ENCODE peak calls at places on chromosomes 12 and 14, in four cellular contexts. P is H9, A is H1, K is trophoblast cell. H is an unnamed sample. For H3K79me2, the result is how much of the 10 kb centered on the place peaks cover.

GRCh38 chr12:104187446-104188155 is 28.0 kb upstream of the TXNRD1 start:
- DNase-seq in P (no peak), A (no peak), K (no peak), H (no peak)

GRCh38 chr12:120750806-120751205 is 25.2 kb downstream of the ACADS start:
- DNase-seq in P (no peak), A (no peak), K (no peak), H (no peak)

GRCh38 chr12:124184456-124184855 is 110.4 kb upstream of the RFLNA start:
- DNase-seq in P (no peak), A (no peak), K (no peak), H (no peak)

GRCh38 chr14:92465353-92466067 is 48.1 kb upstream of the RIN3 start:
- DNase-seq in P (peak), A (no peak), K (no peak), H (no peak)

GRCh38 chr12:42583017-42583416 is 6.5 kb downstream of the PRICKLE1 start:
- DNase-seq in P (no peak), A (no peak), K (no peak), H (no peak)

GRCh38 chr14:50363734-50364113 is 33.0 kb downstream of the CDKL1 start:
- DNase-seq in P (no peak), A (no peak), K (no peak), H (no peak)

GRCh38 chr12:58172433-58173073 is 231.2 kb downstream of the ATP23 start:
- DNase-seq in P (no peak), A (no peak), K (no peak), H (no peak)

GRCh38 chr12:73514672-73515071 is 1023.0 kb upstream of the ATXN7L3B start:
- DNase-seq in P (peak), A (peak), K (no peak), H (peak)

GRCh38 chr12:462936-463705 is 3.4 kb downstream of the B4GALNT3 start:
- DNase-seq in P (no peak), A (no peak), K (no peak), H (no peak)

GRCh38 chr12:34401659-34402227 is 379.4 kb downstream of the ALG10 start:
- DNase-seq in P (no peak), A (no peak), K (no peak), H (no peak)

GRCh38 chr14:56224691-56225681 is 106.8 kb downstream of the PELI2 start:
- DNase-seq in P (no peak), A (no peak), K (no peak), H (no peak)

GRCh38 chr12:79424109-79424721 is 266.5 kb downstream of the PAWR start:
- DNase-seq in P (no peak), A (no peak), K (peak), H (peak)

GRCh38 chr14:49893309-49894213 is 679 bp downstream of the ARF6 start:
- DNase-seq in P (no peak), A (no peak), K (peak), H (peak)

GRCh38 chr12:109310247-109311125 is 1.4 kb upstream of the FOXN4 start:
- DNase-seq in P (no peak), A (no peak), K (no peak), H (no peak)

GRCh38 chr14:31835049-31835448 is 242.1 kb upstream of the ARHGAP5 start:
- DNase-seq in P (no peak), A (no peak), K (no peak), H (no peak)

GRCh38 chr14:84006643-84007137 is 1523.3 kb upstream of the FLRT2 start:
- DNase-seq in P (no peak), A (no peak), K (no peak), H (peak)

DNA sequence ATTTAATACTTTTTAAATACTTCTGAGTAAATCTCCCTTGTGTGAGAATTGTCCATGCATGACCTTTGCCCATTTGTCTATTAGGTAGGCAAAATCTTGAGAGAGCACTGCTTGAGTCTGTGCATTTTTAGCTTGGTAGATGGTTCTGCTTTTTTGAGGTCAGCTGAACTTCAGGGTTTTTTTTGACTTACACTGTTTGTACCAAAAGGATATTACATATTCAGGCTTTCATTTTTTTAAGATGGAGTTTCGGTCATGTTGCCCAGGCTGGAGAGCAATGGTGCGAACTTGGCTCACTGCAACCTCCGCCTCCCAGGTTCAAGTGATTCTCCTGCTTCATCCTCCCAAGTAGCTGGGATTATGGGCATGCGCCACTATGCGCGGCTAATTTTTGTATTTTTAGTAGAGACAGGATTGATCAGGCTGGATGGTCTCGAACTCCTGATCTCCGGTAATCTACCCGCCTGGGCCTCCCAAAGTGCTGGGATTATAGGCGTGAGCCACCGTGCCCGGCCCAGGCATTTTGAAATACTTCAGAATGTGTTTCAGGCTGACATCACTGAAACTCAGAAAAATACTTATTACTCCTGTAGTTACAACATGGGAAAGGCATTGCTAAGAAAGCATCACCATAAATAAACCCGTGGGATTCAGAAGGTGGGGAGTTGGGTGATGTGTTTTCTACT is 11.1 kb downstream of the RASSF3 start:
- DNase-seq in P (no peak), A (no peak), K (peak), H (no peak)
- H2AK5ac ChIP-seq in P (no peak), A (no peak), K (no peak), H (no peak)

GRCh38 chr12:46555379-46555778 is 182.8 kb upstream of the SLC38A2 start:
- DNase-seq in P (no peak), A (no peak), K (no peak), H (no peak)

GRCh38 chr12:46556105-46556559 is 183.6 kb upstream of the SLC38A2 start:
- DNase-seq in P (no peak), A (no peak), K (no peak), H (no peak)

GRCh38 chr12:46553911-46554310 is 181.3 kb upstream of the SLC38A2 start:
- DNase-seq in P (no peak), A (no peak), K (no peak), H (no peak)

GRCh38 chr12:46553266-46553665 is 180.7 kb upstream of the SLC38A2 start:
- DNase-seq in P (no peak), A (no peak), K (peak), H (peak)

DNA sequence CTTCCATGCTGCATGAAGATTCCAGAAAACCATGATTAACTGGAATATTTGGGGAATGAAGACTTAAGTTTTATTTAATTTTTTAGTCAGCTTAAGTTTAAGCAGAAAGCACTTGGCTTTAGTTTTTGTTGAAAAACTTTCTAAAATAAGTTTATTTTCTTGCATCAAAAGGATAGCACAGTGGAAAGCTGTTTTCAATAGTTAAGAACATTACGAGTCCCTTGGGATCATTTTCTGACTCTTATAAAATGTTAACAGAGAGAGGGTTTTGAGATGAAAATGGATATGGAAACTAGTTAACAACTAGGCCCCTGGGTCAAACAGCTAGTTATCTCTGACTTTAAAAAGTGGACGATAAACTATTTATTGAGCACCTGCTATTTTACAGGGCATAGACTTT is 181.9 kb upstream of the SLC38A2 start:
- DNase-seq in P (no peak), A (no peak), K (no peak), H (no peak)
- H4K8ac ChIP-seq in P (no peak), A (no peak), K (no peak), H (no peak)

DNA sequence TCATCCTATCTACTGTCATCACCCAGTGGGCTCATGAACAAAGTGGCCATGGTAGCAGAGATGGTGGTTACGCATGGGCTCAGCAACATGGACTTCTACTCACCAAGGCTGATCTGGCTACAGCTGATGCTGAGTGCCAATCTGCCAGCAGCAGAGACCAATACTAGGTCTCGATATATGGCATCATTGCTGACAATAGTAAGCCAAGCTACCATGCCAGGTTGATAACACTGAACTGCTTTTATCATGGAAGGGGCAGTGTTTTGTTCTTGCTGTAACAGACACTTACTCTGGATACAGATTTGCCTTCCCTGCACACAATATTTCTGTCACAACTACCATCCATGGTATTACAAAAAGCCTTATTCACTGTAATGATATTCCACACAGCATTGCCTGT is 43.4 kb downstream of the RPS6KA5 start:
- DNase-seq in P (no peak), A (no peak), K (no peak), H (no peak)
- H3K79me2 ChIP-seq in P (under half), A (under half), K (under half), H (under half)

DNA sequence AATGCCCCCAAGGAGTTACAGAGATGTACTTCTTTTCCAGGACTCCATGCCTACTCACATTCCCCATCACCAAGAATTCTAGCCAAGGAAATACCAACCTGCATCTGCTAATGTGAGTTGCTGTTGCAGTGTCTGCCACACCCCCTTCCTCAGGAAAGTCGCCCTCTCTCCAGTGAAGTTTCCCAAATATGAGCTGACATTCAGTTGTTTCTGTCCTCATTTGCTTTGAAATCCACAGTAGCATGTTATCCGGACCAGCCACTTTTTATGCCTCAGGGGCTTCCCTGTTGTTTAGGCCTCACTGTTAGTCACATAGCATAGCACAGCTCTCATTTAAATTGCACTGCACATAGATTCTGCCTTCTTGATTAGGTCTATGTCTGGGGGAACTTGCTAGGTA is 212.4 kb downstream of the EGLN3 start:
- DNase-seq in P (no peak), A (no peak), K (peak), H (peak)
- H2AK5ac ChIP-seq in P (no peak), A (no peak), K (no peak), H (no peak)

DNA sequence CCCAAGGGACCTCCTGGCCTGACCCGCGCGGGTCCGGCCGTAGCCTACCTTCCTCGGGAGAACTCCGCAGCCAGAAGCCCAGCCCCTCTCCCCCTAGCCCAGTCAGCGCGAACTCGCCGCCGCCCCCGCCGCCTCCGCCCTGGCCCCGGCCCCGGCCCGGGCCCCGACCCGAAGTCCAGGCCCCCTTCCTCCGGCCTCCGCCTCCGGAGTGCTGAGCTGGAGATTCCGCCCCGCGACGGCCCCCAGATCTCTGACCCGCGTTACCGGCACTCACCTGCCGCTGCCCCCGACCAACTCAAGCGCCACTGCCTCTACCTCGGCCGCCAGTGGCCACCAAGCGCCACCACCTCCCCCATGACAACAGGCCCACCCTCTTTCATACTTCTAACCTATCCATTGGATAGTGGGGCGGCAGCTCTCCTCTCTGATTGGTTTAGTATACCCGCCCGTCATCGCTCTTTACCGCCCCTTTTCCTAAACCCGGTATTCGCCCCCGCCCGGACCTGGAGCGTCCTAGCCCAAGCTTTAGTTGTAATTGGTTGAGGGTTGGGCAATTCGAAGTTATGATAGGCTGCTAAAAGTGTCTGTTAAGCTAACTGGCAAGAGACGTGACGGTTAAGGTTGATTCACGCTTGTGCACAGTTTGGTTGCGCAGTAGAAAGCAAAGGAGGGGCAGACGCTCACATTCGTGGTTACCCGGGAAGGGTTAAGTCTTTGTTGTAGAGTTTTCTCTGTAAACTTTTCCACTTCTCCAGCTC is at the start of gene NUMB:
- DNase-seq in P (peak), A (peak), K (peak), H (peak)
- H4K8ac ChIP-seq in P (no peak), A (peak), K (peak), H (no peak)

GRCh38 chr14:71474866-71475265 is 457.4 kb upstream of the RGS6 start:
- DNase-seq in P (no peak), A (no peak), K (no peak), H (no peak)

GRCh38 chr14:71481215-71481614 is 451.0 kb upstream of the RGS6 start:
- DNase-seq in P (no peak), A (no peak), K (no peak), H (no peak)

GRCh38 chr14:71475916-71476315 is 456.3 kb upstream of the RGS6 start:
- DNase-seq in P (no peak), A (no peak), K (no peak), H (no peak)

GRCh38 chr14:71482701-71483100 is 449.5 kb upstream of the RGS6 start:
- DNase-seq in P (no peak), A (no peak), K (no peak), H (no peak)

GRCh38 chr14:71478542-71478941 is 453.7 kb upstream of the RGS6 start:
- DNase-seq in P (no peak), A (no peak), K (no peak), H (no peak)
- H3K79me2 ChIP-seq in P (under half), A (under half), K (under half), H (under half)

DNA sequence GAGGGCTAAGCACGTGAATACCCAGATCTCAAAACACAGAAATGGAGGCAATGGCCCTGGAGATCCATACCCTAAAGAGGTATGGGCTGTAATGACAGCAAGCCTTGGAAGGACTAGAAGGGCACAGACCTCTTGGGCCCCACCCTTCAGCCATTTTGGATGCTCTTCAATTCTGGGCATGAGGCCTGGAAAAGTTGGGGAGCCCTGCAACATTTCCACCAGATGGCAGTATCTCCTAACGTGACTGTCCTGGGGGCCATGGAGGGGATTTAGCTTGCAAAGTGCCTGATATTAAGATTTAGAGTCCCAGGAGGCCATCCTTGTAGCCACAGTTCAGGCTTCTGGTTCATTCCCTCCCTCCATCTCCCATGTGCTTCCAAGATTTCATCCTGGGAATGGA is 30.2 kb downstream of the KCNA5 start:
- DNase-seq in P (peak), A (no peak), K (no peak), H (peak)
- H2AK5ac ChIP-seq in P (no peak), A (peak), K (no peak), H (no peak)

DNA sequence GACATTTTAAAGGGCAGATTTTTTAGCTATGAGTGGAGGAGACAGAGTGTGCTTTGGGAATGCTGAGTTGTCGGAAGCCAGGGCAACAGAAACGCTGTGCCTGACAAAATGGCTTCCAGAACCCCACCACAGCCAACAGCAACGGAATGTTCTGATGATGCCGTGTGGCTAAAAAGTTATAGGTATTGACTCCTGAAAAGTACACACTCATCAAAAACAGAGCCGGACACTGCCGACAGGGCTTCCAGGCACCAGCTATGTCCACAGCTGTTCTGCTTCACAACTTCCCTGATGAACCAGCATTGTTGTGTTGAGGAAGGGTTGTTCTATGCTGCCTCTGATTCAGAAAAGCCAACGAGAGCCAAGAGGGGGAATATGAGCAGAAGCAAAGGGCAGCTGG is 116.3 kb upstream of the SLC35F4 start:
- DNase-seq in P (no peak), A (no peak), K (no peak), H (no peak)
- H4K8ac ChIP-seq in P (no peak), A (no peak), K (no peak), H (no peak)

GRCh38 chr12:1728824-1729223 is 38.0 kb downstream of the ADIPOR2 start:
- DNase-seq in P (no peak), A (no peak), K (no peak), H (no peak)

GRCh38 chr12:1737643-1738286 is 46.9 kb downstream of the ADIPOR2 start:
- DNase-seq in P (no peak), A (no peak), K (no peak), H (no peak)

GRCh38 chr12:1738480-1738879 is 47.6 kb downstream of the ADIPOR2 start:
- DNase-seq in P (no peak), A (no peak), K (no peak), H (no peak)

GRCh38 chr12:1731019-1731687 is 40.3 kb downstream of the ADIPOR2 start:
- DNase-seq in P (no peak), A (no peak), K (no peak), H (no peak)

GRCh38 chr12:1732914-1733313 is 42.0 kb downstream of the ADIPOR2 start:
- DNase-seq in P (no peak), A (no peak), K (no peak), H (no peak)
- H3K79me2 ChIP-seq in P (under half), A (half or more), K (under half), H (under half)

DNA sequence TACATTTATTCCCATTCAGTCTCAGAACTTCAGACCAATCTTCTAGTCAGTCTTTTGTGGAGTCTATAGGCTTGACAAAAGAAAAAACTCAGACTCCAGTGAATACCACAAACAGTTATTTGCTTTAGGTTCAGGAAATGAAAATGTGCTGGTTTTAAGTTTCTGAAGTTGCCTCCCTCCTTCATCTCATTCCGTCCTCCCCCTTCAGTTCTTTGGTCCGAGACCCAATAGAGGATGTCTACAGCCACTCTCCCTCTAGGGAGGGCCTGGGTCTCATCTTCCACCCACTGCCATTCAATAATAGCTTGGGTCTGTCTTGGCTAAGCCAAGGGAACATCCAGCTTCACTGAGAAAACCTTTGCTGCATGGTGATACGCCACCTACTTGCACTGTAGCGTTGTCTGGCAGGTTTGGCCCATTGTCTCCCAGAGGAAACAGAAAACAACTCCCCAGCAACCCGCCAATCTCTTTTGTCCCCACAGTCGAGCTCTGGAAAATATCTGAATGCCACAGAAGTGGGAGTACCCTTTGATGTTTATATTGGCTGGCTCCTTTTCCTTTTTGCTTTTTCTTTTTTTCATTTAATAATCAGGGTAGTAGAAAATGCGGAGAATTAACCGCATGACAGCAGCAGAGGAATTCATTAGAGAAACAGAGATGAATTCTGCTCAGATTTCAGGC is 380.0 kb downstream of the RAD51B start:
- DNase-seq in P (peak), A (peak), K (no peak), H (peak)
- H2AK5ac ChIP-seq in P (no peak), A (no peak), K (no peak), H (no peak)